ENCODE peak calls at places on chromosome 15, in seven cellular contexts. One of them, this sample, is unnamed.

GRCh38 chr15:70854669-70854976 is 666 bp upstream of the LARP6 start:
- DNase-seq in CD4-positive, CD25-positive, alpha-beta regulatory T cell: no peak
- DNase-seq in hepatocyte: no peak
- DNase-seq in mesendoderm: peak
- DNase-seq in tibial artery: no peak
- DNase-seq in pancreas: no peak
- DNase-seq in BE2C: no peak
- DNase-seq in this sample: no peak

GRCh38 chr15:39180494-39180930 is 400.4 kb upstream of the THBS1 start:
- DNase-seq in CD4-positive, CD25-positive, alpha-beta regulatory T cell: no peak
- DNase-seq in hepatocyte: no peak
- DNase-seq in mesendoderm: no peak
- DNase-seq in tibial artery: no peak
- DNase-seq in pancreas: no peak
- DNase-seq in BE2C: no peak
- DNase-seq in this sample: no peak

GRCh38 chr15:41928637-41929620 is 35.1 kb upstream of the SPTBN5 start:
- DNase-seq in CD4-positive, CD25-positive, alpha-beta regulatory T cell: no peak
- DNase-seq in hepatocyte: no peak
- DNase-seq in mesendoderm: no peak
- DNase-seq in tibial artery: peak
- DNase-seq in pancreas: no peak
- DNase-seq in BE2C: peak
- DNase-seq in this sample: no peak

GRCh38 chr15:52800852-52801747 is 11.0 kb upstream of the ONECUT1 start:
- DNase-seq in CD4-positive, CD25-positive, alpha-beta regulatory T cell: no peak
- DNase-seq in hepatocyte: no peak
- DNase-seq in mesendoderm: peak
- DNase-seq in tibial artery: no peak
- DNase-seq in pancreas: no peak
- DNase-seq in BE2C: no peak
- DNase-seq in this sample: no peak

GRCh38 chr15:57165992-57166391 is 210.3 kb upstream of the CGNL1 start:
- DNase-seq in CD4-positive, CD25-positive, alpha-beta regulatory T cell: peak
- DNase-seq in hepatocyte: no peak
- DNase-seq in mesendoderm: no peak
- DNase-seq in tibial artery: no peak
- DNase-seq in pancreas: no peak
- DNase-seq in BE2C: no peak
- DNase-seq in this sample: no peak

GRCh38 chr15:39304931-39305728 is 275.7 kb upstream of the THBS1 start:
- DNase-seq in CD4-positive, CD25-positive, alpha-beta regulatory T cell: no peak
- DNase-seq in hepatocyte: no peak
- DNase-seq in mesendoderm: no peak
- DNase-seq in tibial artery: no peak
- DNase-seq in pancreas: no peak
- DNase-seq in BE2C: no peak
- DNase-seq in this sample: no peak

GRCh38 chr15:100740105-100740504 is 137.7 kb downstream of the ASB7 start:
- DNase-seq in CD4-positive, CD25-positive, alpha-beta regulatory T cell: no peak
- DNase-seq in hepatocyte: no peak
- DNase-seq in mesendoderm: no peak
- DNase-seq in tibial artery: no peak
- DNase-seq in pancreas: no peak
- DNase-seq in BE2C: no peak
- DNase-seq in this sample: no peak

GRCh38 chr15:96416934-96417759 is 86.6 kb downstream of the NR2F2 start:
- DNase-seq in CD4-positive, CD25-positive, alpha-beta regulatory T cell: no peak
- DNase-seq in hepatocyte: no peak
- DNase-seq in mesendoderm: peak
- DNase-seq in tibial artery: no peak
- DNase-seq in pancreas: no peak
- DNase-seq in BE2C: no peak
- DNase-seq in this sample: no peak

GRCh38 chr15:39205506-39206371 is 375.1 kb upstream of the THBS1 start:
- DNase-seq in CD4-positive, CD25-positive, alpha-beta regulatory T cell: no peak
- DNase-seq in hepatocyte: no peak
- DNase-seq in mesendoderm: no peak
- DNase-seq in tibial artery: no peak
- DNase-seq in pancreas: no peak
- DNase-seq in BE2C: no peak
- DNase-seq in this sample: no peak

GRCh38 chr15:90912770-90913075 is 9.6 kb downstream of the MAN2A2 start:
- DNase-seq in CD4-positive, CD25-positive, alpha-beta regulatory T cell: no peak
- DNase-seq in hepatocyte: no peak
- DNase-seq in mesendoderm: no peak
- DNase-seq in tibial artery: no peak
- DNase-seq in pancreas: no peak
- DNase-seq in BE2C: no peak
- DNase-seq in this sample: no peak

GRCh38 chr15:52107238-52107637 is 5.3 kb downstream of the BCL2L10 start:
- DNase-seq in CD4-positive, CD25-positive, alpha-beta regulatory T cell: no peak
- DNase-seq in hepatocyte: no peak
- DNase-seq in mesendoderm: no peak
- DNase-seq in tibial artery: no peak
- DNase-seq in pancreas: no peak
- DNase-seq in BE2C: no peak
- DNase-seq in this sample: no peak

GRCh38 chr15:58284293-58284692 is 146.1 kb downstream of the AQP9 start:
- DNase-seq in CD4-positive, CD25-positive, alpha-beta regulatory T cell: no peak
- DNase-seq in hepatocyte: no peak
- DNase-seq in mesendoderm: no peak
- DNase-seq in tibial artery: no peak
- DNase-seq in pancreas: no peak
- DNase-seq in BE2C: no peak
- DNase-seq in this sample: no peak

GRCh38 chr15:56146756-56147155 is 96.9 kb downstream of the RFX7 start:
- DNase-seq in CD4-positive, CD25-positive, alpha-beta regulatory T cell: no peak
- DNase-seq in hepatocyte: no peak
- DNase-seq in mesendoderm: no peak
- DNase-seq in tibial artery: no peak
- DNase-seq in pancreas: no peak
- DNase-seq in BE2C: no peak
- DNase-seq in this sample: no peak

GRCh38 chr15:89299896-89300295 is 34.7 kb downstream of the POLG start:
- DNase-seq in CD4-positive, CD25-positive, alpha-beta regulatory T cell: peak
- DNase-seq in hepatocyte: no peak
- DNase-seq in mesendoderm: peak
- DNase-seq in tibial artery: no peak
- DNase-seq in pancreas: no peak
- DNase-seq in BE2C: no peak
- DNase-seq in this sample: no peak

GRCh38 chr15:96341465-96342142 is 11.1 kb downstream of the NR2F2 start:
- DNase-seq in CD4-positive, CD25-positive, alpha-beta regulatory T cell: no peak
- DNase-seq in hepatocyte: no peak
- DNase-seq in mesendoderm: no peak
- DNase-seq in tibial artery: peak
- DNase-seq in pancreas: no peak
- DNase-seq in BE2C: no peak
- DNase-seq in this sample: no peak

GRCh38 chr15:89673162-89673506 is 6.0 kb downstream of the PLIN1 start:
- DNase-seq in CD4-positive, CD25-positive, alpha-beta regulatory T cell: peak
- DNase-seq in hepatocyte: no peak
- DNase-seq in mesendoderm: peak
- DNase-seq in tibial artery: no peak
- DNase-seq in pancreas: no peak
- DNase-seq in BE2C: peak
- DNase-seq in this sample: peak

GRCh38 chr15:80132382-80132781 is 20.4 kb upstream of the FAH start:
- DNase-seq in CD4-positive, CD25-positive, alpha-beta regulatory T cell: no peak
- DNase-seq in hepatocyte: no peak
- DNase-seq in mesendoderm: no peak
- DNase-seq in tibial artery: no peak
- DNase-seq in pancreas: no peak
- DNase-seq in BE2C: no peak
- DNase-seq in this sample: no peak

GRCh38 chr15:33150516-33150915 is 44.0 kb downstream of the FMN1 start:
- DNase-seq in CD4-positive, CD25-positive, alpha-beta regulatory T cell: no peak
- DNase-seq in hepatocyte: no peak
- DNase-seq in mesendoderm: no peak
- DNase-seq in tibial artery: no peak
- DNase-seq in pancreas: no peak
- DNase-seq in BE2C: no peak
- DNase-seq in this sample: no peak

GRCh38 chr15:70344666-70345065 is 246.9 kb upstream of the TLE3 start:
- DNase-seq in CD4-positive, CD25-positive, alpha-beta regulatory T cell: no peak
- DNase-seq in hepatocyte: no peak
- DNase-seq in mesendoderm: no peak
- DNase-seq in tibial artery: no peak
- DNase-seq in pancreas: peak
- DNase-seq in BE2C: no peak
- DNase-seq in this sample: no peak

GRCh38 chr15:51731549-51732267 is 5.7 kb downstream of the LYSMD2 start:
- DNase-seq in CD4-positive, CD25-positive, alpha-beta regulatory T cell: peak
- DNase-seq in hepatocyte: no peak
- DNase-seq in mesendoderm: no peak
- DNase-seq in tibial artery: no peak
- DNase-seq in pancreas: no peak
- DNase-seq in BE2C: no peak
- DNase-seq in this sample: peak

GRCh38 chr15:90893175-90894090 is 9.1 kb downstream of the FES start:
- DNase-seq in CD4-positive, CD25-positive, alpha-beta regulatory T cell: no peak
- DNase-seq in hepatocyte: no peak
- DNase-seq in mesendoderm: no peak
- DNase-seq in tibial artery: peak
- DNase-seq in pancreas: no peak
- DNase-seq in BE2C: peak
- DNase-seq in this sample: peak

GRCh38 chr15:77014137-77015081 is 19.5 kb downstream of the PSTPIP1 start:
- DNase-seq in CD4-positive, CD25-positive, alpha-beta regulatory T cell: no peak
- DNase-seq in hepatocyte: no peak
- DNase-seq in mesendoderm: no peak
- DNase-seq in tibial artery: no peak
- DNase-seq in pancreas: no peak
- DNase-seq in BE2C: peak
- DNase-seq in this sample: no peak

DNA sequence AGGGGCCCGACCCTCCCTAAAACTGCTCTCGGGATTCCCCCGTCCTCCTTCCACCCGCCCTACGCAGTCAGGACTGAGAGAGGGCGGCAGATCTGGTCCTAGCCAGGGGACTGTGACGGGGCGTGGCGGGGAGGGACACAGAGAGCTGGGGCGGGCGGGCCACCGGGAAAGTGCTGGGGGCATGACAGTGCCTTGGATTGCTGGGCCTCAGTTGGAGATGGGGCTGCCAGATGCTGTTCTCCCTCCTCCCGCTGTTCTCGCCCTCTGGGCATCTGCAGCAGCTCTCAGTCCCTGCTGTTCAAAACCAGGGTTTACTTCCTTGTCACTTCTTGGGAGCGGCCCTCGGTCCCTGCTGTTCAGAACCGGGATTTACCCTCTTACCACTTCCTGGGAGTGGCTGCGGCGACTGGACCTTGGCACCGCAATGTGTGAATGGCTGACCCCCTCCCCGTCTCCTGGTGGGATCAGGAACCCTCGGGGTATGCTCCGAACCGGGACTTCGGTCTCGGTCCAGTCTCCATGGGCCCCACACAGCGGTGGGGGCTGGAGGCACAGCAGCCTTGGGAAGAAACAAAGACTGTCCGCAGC is 1.8 kb upstream of the RPP25 start:
- DNase-seq in CD4-positive, CD25-positive, alpha-beta regulatory T cell: no peak
- DNase-seq in hepatocyte: peak
- DNase-seq in mesendoderm: peak
- DNase-seq in tibial artery: peak
- DNase-seq in pancreas: peak
- DNase-seq in BE2C: peak
- DNase-seq in this sample: no peak
- H3K4me3 ChIP-seq in CD4-positive, CD25-positive, alpha-beta regulatory T cell: no peak
- H3K4me3 ChIP-seq in hepatocyte: peak
- H3K4me3 ChIP-seq in mesendoderm: no peak
- H3K4me3 ChIP-seq in tibial artery: peak
- H3K4me3 ChIP-seq in pancreas: peak
- H3K4me3 ChIP-seq in BE2C: peak
- H3K4me3 ChIP-seq in this sample: no peak

GRCh38 chr15:50707878-50708427 is 21.4 kb upstream of the TRPM7 start:
- DNase-seq in CD4-positive, CD25-positive, alpha-beta regulatory T cell: no peak
- DNase-seq in hepatocyte: no peak
- DNase-seq in mesendoderm: no peak
- DNase-seq in tibial artery: no peak
- DNase-seq in pancreas: no peak
- DNase-seq in BE2C: no peak
- DNase-seq in this sample: no peak
- H3K4me3 ChIP-seq in CD4-positive, CD25-positive, alpha-beta regulatory T cell: no peak
- H3K4me3 ChIP-seq in hepatocyte: no peak
- H3K4me3 ChIP-seq in mesendoderm: no peak
- H3K4me3 ChIP-seq in tibial artery: no peak
- H3K4me3 ChIP-seq in pancreas: no peak
- H3K4me3 ChIP-seq in BE2C: no peak
- H3K4me3 ChIP-seq in this sample: no peak

DNA sequence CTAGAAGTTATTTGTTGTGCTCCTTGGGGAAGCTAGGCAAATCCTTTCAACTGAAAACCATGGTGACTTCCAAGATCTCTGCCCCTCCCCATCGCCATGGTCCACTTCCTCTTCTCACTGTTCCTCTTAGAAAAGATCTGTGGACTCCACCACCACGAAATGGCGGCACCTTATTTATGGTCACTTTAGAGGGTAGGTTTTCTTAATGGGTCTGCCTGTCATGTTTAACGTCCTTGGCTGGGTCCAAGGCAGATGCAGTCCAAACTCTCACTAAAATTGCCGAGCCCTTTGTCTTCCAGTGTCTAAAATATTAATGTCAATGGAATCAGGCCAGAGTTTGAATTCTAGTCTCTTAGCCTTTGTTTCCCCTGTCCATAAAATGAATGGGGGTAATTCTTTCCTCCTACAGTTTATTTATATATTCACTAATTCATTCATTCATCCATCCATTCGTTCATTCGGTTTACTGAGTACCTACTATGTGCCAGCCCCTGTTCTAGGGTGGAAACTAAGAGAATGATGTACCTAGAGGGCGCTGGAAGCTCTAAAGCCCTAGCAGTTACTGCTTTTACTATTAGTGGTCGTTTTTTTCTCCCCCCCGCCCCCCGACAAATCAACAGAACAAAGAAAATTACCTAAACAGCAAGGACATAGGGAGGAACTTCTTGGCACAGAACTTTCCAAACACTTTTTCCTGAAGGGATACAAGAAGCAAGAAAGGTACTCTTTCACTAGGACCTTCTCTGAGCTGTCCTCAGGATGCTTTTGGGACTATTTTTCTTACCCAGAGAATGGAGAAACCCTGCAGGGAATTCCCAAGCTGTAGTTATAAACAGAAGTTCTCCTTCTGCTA is 661 bp downstream of the PATL2 start:
- DNase-seq in CD4-positive, CD25-positive, alpha-beta regulatory T cell: peak
- DNase-seq in hepatocyte: peak
- DNase-seq in mesendoderm: peak
- DNase-seq in tibial artery: peak
- DNase-seq in pancreas: no peak
- DNase-seq in BE2C: no peak
- DNase-seq in this sample: no peak
- H3K4me3 ChIP-seq in CD4-positive, CD25-positive, alpha-beta regulatory T cell: peak
- H3K4me3 ChIP-seq in hepatocyte: peak
- H3K4me3 ChIP-seq in mesendoderm: peak
- H3K4me3 ChIP-seq in tibial artery: peak
- H3K4me3 ChIP-seq in pancreas: peak
- H3K4me3 ChIP-seq in BE2C: peak
- H3K4me3 ChIP-seq in this sample: peak

DNA sequence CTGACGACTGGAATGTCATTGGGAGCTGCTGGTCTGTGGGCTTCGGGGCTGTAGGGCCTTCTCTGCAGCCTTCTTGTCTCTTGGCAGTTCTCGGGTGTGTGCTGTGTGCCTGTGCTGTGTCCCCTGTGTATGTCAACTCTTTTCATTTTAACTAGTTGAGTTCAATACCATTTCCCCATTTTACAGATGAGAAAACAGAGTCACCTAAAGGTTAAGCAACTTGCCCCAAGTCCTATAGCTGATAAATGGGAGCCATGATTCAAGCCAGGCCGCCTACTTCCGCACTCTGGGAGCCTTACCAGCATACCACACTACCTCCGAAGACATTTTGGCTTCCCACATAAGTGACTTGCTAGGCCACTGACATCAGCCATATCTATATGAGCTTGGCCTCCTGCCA is 85.7 kb downstream of the FAM81A start:
- DNase-seq in CD4-positive, CD25-positive, alpha-beta regulatory T cell: no peak
- DNase-seq in hepatocyte: no peak
- DNase-seq in mesendoderm: no peak
- DNase-seq in tibial artery: no peak
- DNase-seq in pancreas: no peak
- DNase-seq in BE2C: no peak
- DNase-seq in this sample: no peak
- H3K4me3 ChIP-seq in CD4-positive, CD25-positive, alpha-beta regulatory T cell: no peak
- H3K4me3 ChIP-seq in hepatocyte: no peak
- H3K4me3 ChIP-seq in mesendoderm: no peak
- H3K4me3 ChIP-seq in tibial artery: no peak
- H3K4me3 ChIP-seq in pancreas: no peak
- H3K4me3 ChIP-seq in BE2C: no peak
- H3K4me3 ChIP-seq in this sample: no peak

This sample was measured in Jurkat, Clone E6-1.